ENCODE peak calls at places on chromosomes 5 and 9, in six cellular contexts. W, X, J, L, T and U are unnamed samples.

GRCh38 chr9:86705474-86705873 is 241.8 kb downstream of the GAS1 start:
- DNase-seq in W (no peak), X (peak), J (no peak), L (peak), T (no peak), U (no peak)

GRCh38 chr5:142422426-142422825 is 97.6 kb upstream of the SPRY4 start:
- DNase-seq in W (no peak), X (no peak), J (no peak), L (peak), T (no peak), U (no peak)

GRCh38 chr9:70229579-70229978 is 29.2 kb upstream of the SMC5 start:
- DNase-seq in W (no peak), X (peak), J (no peak), L (peak), T (no peak), U (no peak)

GRCh38 chr5:167051369-167051768 is 1240.1 kb upstream of the WWC1 start:
- DNase-seq in W (no peak), X (no peak), J (no peak), L (no peak), T (no peak), U (no peak)

GRCh38 chr5:40359854-40360253 is 319.9 kb upstream of the PTGER4 start:
- DNase-seq in W (no peak), X (no peak), J (no peak), L (no peak), T (no peak), U (no peak)

GRCh38 chr9:106772523-106773290 is 90.3 kb upstream of the ZNF462 start:
- DNase-seq in W (no peak), X (no peak), J (no peak), L (peak), T (no peak), U (no peak)

GRCh38 chr5:66684663-66685062 is 88.5 kb downstream of the MAST4 start:
- DNase-seq in W (no peak), X (no peak), J (no peak), L (no peak), T (no peak), U (no peak)

GRCh38 chr9:79273311-79273710 is 298.5 kb upstream of the TLE4 start:
- DNase-seq in W (no peak), X (no peak), J (no peak), L (no peak), T (no peak), U (no peak)

GRCh38 chr5:136018814-136019777 is 9.7 kb upstream of the TGFBI start:
- DNase-seq in W (no peak), X (peak), J (no peak), L (peak), T (no peak), U (peak)

GRCh38 chr9:72349911-72350310 is 15.1 kb downstream of the ZFAND5 start:
- DNase-seq in W (no peak), X (no peak), J (no peak), L (no peak), T (no peak), U (no peak)

GRCh38 chr5:155189476-155189875 is 175.9 kb downstream of the KIF4B start:
- DNase-seq in W (no peak), X (no peak), J (no peak), L (no peak), T (peak), U (no peak)

GRCh38 chr5:178356459-178356872 is 123.9 kb upstream of the PHYKPL start:
- DNase-seq in W (no peak), X (no peak), J (no peak), L (no peak), T (peak), U (no peak)

GRCh38 chr9:37390759-37391158 is 31.7 kb upstream of the GRHPR start:
- DNase-seq in W (peak), X (no peak), J (no peak), L (no peak), T (no peak), U (peak)

GRCh38 chr5:129664336-129664937 is 83.5 kb upstream of the MINAR2 start:
- DNase-seq in W (peak), X (no peak), J (no peak), L (peak), T (peak), U (peak)

GRCh38 chr5:175713930-175714329 is 56.1 kb downstream of the HRH2 start:
- DNase-seq in W (no peak), X (no peak), J (no peak), L (no peak), T (no peak), U (no peak)

GRCh38 chr9:127796899-127797370 is 5.7 kb upstream of the FPGS start:
- DNase-seq in W (no peak), X (no peak), J (no peak), L (peak), T (no peak), U (no peak)

GRCh38 chr9:109843651-109844050 is 63.7 kb downstream of the PALM2AKAP2 start:
- DNase-seq in W (no peak), X (no peak), J (no peak), L (no peak), T (no peak), U (no peak)

GRCh38 chr5:174527936-174528557 is 196.3 kb upstream of the MSX2 start:
- DNase-seq in W (peak), X (no peak), J (no peak), L (no peak), T (no peak), U (no peak)

GRCh38 chr5:57171818-57172465 is 1.9 kb upstream of the GPBP1 start:
- DNase-seq in W (peak), X (no peak), J (no peak), L (peak), T (no peak), U (peak)

GRCh38 chr9:116701940-116702642 is 15.0 kb downstream of the TRIM32 start:
- DNase-seq in W (no peak), X (no peak), J (no peak), L (peak), T (no peak), U (no peak)

GRCh38 chr5:76082790-76083554 is at the start of gene SV2C:
- DNase-seq in W (peak), X (no peak), J (peak), L (peak), T (no peak), U (peak)

GRCh38 chr5:109354761-109355160 is 55.0 kb downstream of the PJA2 start:
- DNase-seq in W (peak), X (no peak), J (no peak), L (no peak), T (no peak), U (no peak)

GRCh38 chr9:130287736-130288135 is 22.2 kb downstream of the HMCN2 start:
- DNase-seq in W (no peak), X (no peak), J (no peak), L (no peak), T (no peak), U (no peak)

GRCh38 chr5:178630475-178630930 is 3.7 kb upstream of the CLK4 start:
- DNase-seq in W (peak), X (no peak), J (no peak), L (peak), T (no peak), U (no peak)

GRCh38 chr5:138948391-138949222 is 73.5 kb upstream of the LRRTM2 start:
- DNase-seq in W (no peak), X (no peak), J (no peak), L (no peak), T (no peak), U (no peak)

GRCh38 chr5:159091051-159091450 is 8.7 kb downstream of the EBF1 start:
- DNase-seq in W (no peak), X (no peak), J (no peak), L (no peak), T (no peak), U (no peak)